ENCODE peak calls at places on chromosomes 4 and X, in eight cellular contexts. D, F, X, O, G, V, T and S are unnamed samples.

GRCh38 chrX:39452404-39452803 is 645.4 kb downstream of the BCOR start:
- DNase-seq in G (no peak), F (no peak), V (no peak), D (no peak), X (no peak), T (no peak), O (no peak), S (no peak)

GRCh38 chr4:157421365-157421764 is 200.8 kb downstream of the GRIA2 start:
- DNase-seq in T (no peak), X (no peak), D (no peak), G (no peak), O (no peak), F (no peak), V (no peak), S (peak; percentile 5)

GRCh38 chr4:186900232-186900900 is 176.7 kb upstream of the FAT1 start:
- DNase-seq in V (no peak), T (no peak), D (no peak), O (no peak), F (peak; percentile 89), G (no peak), X (peak; percentile 75), S (peak; percentile 91)

GRCh38 chrX:42269186-42269585 is 345.8 kb upstream of the CASK start:
- DNase-seq in V (no peak), T (no peak), G (no peak), O (no peak), F (no peak), X (peak; percentile 60), D (no peak), S (no peak)

GRCh38 chr4:142846729-142847606 is 867 bp upstream of the INPP4B start:
- DNase-seq in G (peak; percentile 29), T (peak; percentile 30), O (peak; percentile 61), V (peak; percentile 78), F (peak; percentile 40), D (peak; percentile 83), X (peak; percentile 30), S (peak; percentile 18)

GRCh38 chr4:122775987-122776836 is 43.7 kb downstream of the BBS12 start:
- DNase-seq in X (no peak), O (no peak), V (no peak), T (no peak), F (no peak), G (no peak), D (no peak), S (no peak)

GRCh38 chr4:1752284-1753041 is 31.1 kb downstream of the TACC3 start:
- DNase-seq in T (no peak), D (peak; percentile 63), G (no peak), X (peak; percentile 44), F (no peak), O (peak; percentile 41), V (peak; percentile 45), S (peak; percentile 16)

GRCh38 chr4:2591189-2591588 is 54.7 kb downstream of the FAM193A start:
- DNase-seq in V (no peak), F (peak; percentile 46), G (no peak), O (no peak), X (peak; percentile 81), D (no peak), T (no peak), S (peak; percentile 31)

GRCh38 chr4:188854451-188854850 is 715.2 kb downstream of the TRIML1 start:
- DNase-seq in O (no peak), T (no peak), V (no peak), G (no peak), D (no peak), F (no peak), X (no peak), S (no peak)

GRCh38 chr4:151730003-151730559 is 30.7 kb downstream of the GATB start:
- DNase-seq in G (peak; percentile 59), F (peak; percentile 18), X (no peak), O (no peak), V (no peak), D (no peak), T (no peak), S (no peak)

GRCh38 chr4:108840426-108840975 is 77.6 kb upstream of the ETNPPL start:
- DNase-seq in F (no peak), O (no peak), X (no peak), T (no peak), D (no peak), V (no peak), G (no peak), S (no peak)

GRCh38 chr4:55127521-55127920 is 2.1 kb upstream of the KDR start:
- DNase-seq in X (peak; percentile 79), F (peak; percentile 62), D (no peak), G (no peak), T (no peak), V (no peak), O (no peak), S (no peak)

GRCh38 chrX:141455103-141455502 is 129.4 kb downstream of the SPANXA1 start:
- DNase-seq in V (no peak), X (no peak), O (no peak), G (no peak), D (no peak), T (no peak), F (no peak), S (no peak)

GRCh38 chr4:101211146-101211553 is 136.2 kb downstream of the PPP3CA start:
- DNase-seq in O (no peak), X (no peak), F (peak; percentile 83), T (no peak), V (no peak), D (no peak), G (no peak), S (no peak)

GRCh38 chr4:100095729-100096595 is 94.3 kb downstream of the DDIT4L start:
- DNase-seq in G (peak; percentile 71), X (peak; percentile 88), F (peak; percentile 73), D (peak; percentile 77), T (peak; percentile 52), O (peak; percentile 53), V (peak; percentile 79), S (peak; percentile 64)

GRCh38 chrX:21974011-21974385 is 33.5 kb downstream of the SMS start:
- DNase-seq in D (no peak), X (no peak), T (no peak), G (no peak), V (no peak), O (no peak), F (peak; percentile 46), S (no peak)

GRCh38 chr4:121192500-121192899 is 28.4 kb upstream of the TNIP3 start:
- DNase-seq in D (no peak), F (peak; percentile 42), T (no peak), V (no peak), O (no peak), G (no peak), X (peak; percentile 70), S (peak; percentile 31)

GRCh38 chr4:8828869-8829268 is 42.8 kb downstream of the HMX1 start:
- DNase-seq in D (no peak), T (no peak), O (no peak), V (no peak), F (no peak), G (no peak), X (no peak), S (no peak)

GRCh38 chrX:66601522-66601921 is 37.4 kb downstream of the EDA2R start:
- DNase-seq in F (no peak), X (no peak), T (no peak), G (no peak), D (no peak), O (no peak), V (no peak), S (no peak)

GRCh38 chr4:6221851-6222760 is 21.8 kb upstream of the JAKMIP1 start:
- DNase-seq in F (peak; percentile 15), X (peak; percentile 30), G (no peak), T (peak; percentile 29), V (peak; percentile 11), D (peak; percentile 22), O (peak; percentile 15), S (no peak)

GRCh38 chr4:41751325-41752061 is 3.0 kb upstream of the PHOX2B start:
- DNase-seq in O (no peak), V (no peak), F (no peak), D (peak; percentile 36), X (no peak), G (no peak), T (no peak), S (no peak)

GRCh38 chrX:119654112-119654531 is 38.8 kb downstream of the SEPTIN6 start:
- DNase-seq in G (no peak), V (no peak), T (peak; percentile 56), O (no peak), F (peak; percentile 50), D (no peak), X (peak; percentile 83), S (no peak)

GRCh38 chr4:145333786-145334185 is 147.9 kb upstream of the SMAD1 start:
- DNase-seq in D (no peak), O (no peak), T (no peak), V (no peak), F (no peak), G (no peak), X (no peak), S (no peak)

GRCh38 chr4:170011921-170012628 is 14.1 kb downstream of the MFAP3L start:
- DNase-seq in V (no peak), X (no peak), G (no peak), D (no peak), F (no peak), T (no peak), O (no peak), S (no peak)

GRCh38 chr4:4477391-4477790 is 64.5 kb downstream of the STX18 start:
- DNase-seq in F (peak; percentile 46), D (no peak), G (no peak), V (no peak), X (peak; percentile 43), T (no peak), O (no peak), S (peak; percentile 5)

GRCh38 chr4:183960912-183961569 is 55.9 kb downstream of the STOX2 start:
- DNase-seq in D (no peak), X (no peak), T (peak; percentile 48), O (no peak), V (no peak), G (no peak), F (no peak), S (no peak)

GRCh38 chr4:120049732-120050494 is 16.7 kb downstream of the MAD2L1 start:
- DNase-seq in V (peak; percentile 55), X (peak; percentile 90), D (peak; percentile 77), F (peak; percentile 83), O (peak; percentile 39), T (peak; percentile 50), G (peak; percentile 83), S (peak; percentile 76)

GRCh38 chrX:39773923-39774803 is 323.6 kb downstream of the BCOR start:
- DNase-seq in O (no peak), T (no peak), F (peak; percentile 62), G (no peak), D (peak; percentile 30), X (peak; percentile 79), V (peak; percentile 19), S (peak; percentile 53)

GRCh38 chrX:103878466-103879151 is 46.6 kb upstream of the RAB9B start:
- DNase-seq in X (peak; percentile 81), T (no peak), G (no peak), D (no peak), V (no peak), O (no peak), F (peak; percentile 84), S (peak; percentile 6)

GRCh38 chrX:30570505-30570904 is 7.1 kb downstream of the TASL start:
- DNase-seq in G (no peak), D (no peak), V (no peak), F (peak; percentile 2), X (peak; percentile 32), T (no peak), O (no peak), S (peak; percentile 5)

GRCh38 chr4:172018358-172018757 is 205.2 kb downstream of the GALNTL6 start:
- DNase-seq in T (no peak), O (no peak), V (no peak), G (no peak), X (no peak), D (no peak), F (no peak), S (no peak)

GRCh38 chr4:23279377-23279988 is 586.7 kb downstream of the GBA3 start:
- DNase-seq in V (no peak), X (peak; percentile 38), F (peak; percentile 27), T (no peak), G (no peak), D (no peak), O (no peak), S (no peak)

GRCh38 chr4:57053508-57053907 is 56.7 kb downstream of the IGFBP7 start:
- DNase-seq in O (no peak), G (no peak), T (no peak), X (peak; percentile 61), D (no peak), V (no peak), F (peak; percentile 96), S (peak; percentile 59)

GRCh38 chr4:155742310-155743015 is 16.4 kb upstream of the GUCY1B1 start:
- DNase-seq in F (no peak), O (no peak), G (no peak), D (no peak), X (peak; percentile 5), T (no peak), V (no peak), S (no peak)